ENCODE peak calls at places on chromosomes 3 and 15, in ten cellular contexts. P is H1, U is GM12878, A is transverse colon, J is upper lobe of left lung, C is ovary, M is K562, X is HepG2, E is tibial nerve, T is esophagus muscularis mucosa. Z is an unnamed sample.

GRCh38 chr15:78129098-78130011 is 1.9 kb downstream of the CIB2 start:
- DNase-seq in P (no peak), U (no peak), A (no peak), J (no peak), C (no peak), M (no peak), X (no peak), E (no peak), T (no peak), Z (no peak)

GRCh38 chr15:75554717-75555116 is 24.4 kb downstream of the PTPN9 start:
- DNase-seq in P (no peak), U (no peak), A (no peak), J (no peak), C (no peak), M (no peak), X (no peak), E (no peak), T (no peak), Z (no peak)

GRCh38 chr15:67023517-67024321 is 41.7 kb upstream of the SMAD3 start:
- DNase-seq in P (no peak), U (no peak), A (no peak), J (peak; percentile 63), C (no peak), M (no peak), X (no peak), E (no peak), T (no peak), Z (no peak)

GRCh38 chr3:122091602-122092006 is 36.4 kb downstream of the CD86 start:
- DNase-seq in P (no peak), U (peak; percentile 83), A (no peak), J (no peak), C (no peak), M (no peak), X (no peak), E (no peak), T (no peak), Z (no peak)

GRCh38 chr3:34000301-34000700 is 201.9 kb downstream of the PDCD6IP start:
- DNase-seq in P (no peak), U (no peak), A (no peak), J (no peak), C (no peak), M (no peak), X (no peak), E (no peak), T (no peak), Z (no peak)

GRCh38 chr3:51539291-51539891 is 872 bp downstream of the RAD54L2 start:
- DNase-seq in P (no peak), U (no peak), A (peak; percentile 9), J (no peak), C (no peak), M (peak; percentile 61), X (no peak), E (no peak), T (no peak), Z (no peak)

GRCh38 chr3:105790534-105790933 is 78.3 kb downstream of the CBLB start:
- DNase-seq in P (no peak), U (no peak), A (no peak), J (no peak), C (no peak), M (no peak), X (no peak), E (no peak), T (no peak), Z (no peak)

GRCh38 chr3:27488821-27489220 is 4.6 kb upstream of the SLC4A7 start:
- DNase-seq in P (no peak), U (no peak), A (no peak), J (no peak), C (no peak), M (no peak), X (no peak), E (no peak), T (no peak), Z (no peak)

GRCh38 chr3:50164056-50164455 is 8.9 kb downstream of the SEMA3F start:
- DNase-seq in P (no peak), U (no peak), A (peak; percentile 75), J (no peak), C (peak; percentile 60), M (no peak), X (no peak), E (peak; percentile 47), T (no peak), Z (peak; percentile 92)

GRCh38 chr3:133894334-133895207 is 1.1 kb downstream of the RAB6B start:
- DNase-seq in P (no peak), U (no peak), A (no peak), J (peak; percentile 84), C (peak; percentile 27), M (peak; percentile 33), X (no peak), E (no peak), T (peak; percentile 90), Z (no peak)

GRCh38 chr3:8278448-8278847 is 223.2 kb upstream of the LMCD1 start:
- DNase-seq in P (no peak), U (no peak), A (no peak), J (no peak), C (no peak), M (no peak), X (no peak), E (no peak), T (no peak), Z (no peak)

GRCh38 chr15:91329914-91330313 is 229.9 kb downstream of the SV2B start:
- DNase-seq in P (no peak), U (no peak), A (no peak), J (no peak), C (no peak), M (no peak), X (no peak), E (no peak), T (no peak), Z (no peak)

GRCh38 chr3:42438193-42438592 is 27.8 kb upstream of the LYZL4 start:
- DNase-seq in P (no peak), U (no peak), A (no peak), J (no peak), C (no peak), M (no peak), X (no peak), E (no peak), T (no peak), Z (no peak)

GRCh38 chr3:177013681-177014280 is 183.5 kb downstream of the TBL1XR1 start:
- DNase-seq in P (no peak), U (no peak), A (no peak), J (no peak), C (no peak), M (no peak), X (no peak), E (no peak), T (no peak), Z (no peak)

GRCh38 chr3:99248913-99249312 is 347.4 kb upstream of the DCBLD2 start:
- DNase-seq in P (no peak), U (no peak), A (no peak), J (no peak), C (no peak), M (no peak), X (no peak), E (no peak), T (no peak), Z (no peak)

GRCh38 chr15:90412356-90413194 is 24.5 kb downstream of the IQGAP1 start:
- DNase-seq in P (no peak), U (peak; percentile 72), A (peak; percentile 66), J (no peak), C (no peak), M (no peak), X (no peak), E (no peak), T (no peak), Z (peak; percentile 59)

GRCh38 chr3:129829640-129830039 is 63.9 kb downstream of the TMCC1 start:
- DNase-seq in P (no peak), U (no peak), A (peak; percentile 23), J (no peak), C (peak; percentile 28), M (peak; percentile 23), X (peak; percentile 83), E (no peak), T (no peak), Z (no peak)

GRCh38 chr3:190265795-190266194 is 56.5 kb downstream of the CLDN1 start:
- DNase-seq in P (no peak), U (no peak), A (peak; percentile 50), J (no peak), C (no peak), M (no peak), X (no peak), E (no peak), T (no peak), Z (no peak)

DNA sequence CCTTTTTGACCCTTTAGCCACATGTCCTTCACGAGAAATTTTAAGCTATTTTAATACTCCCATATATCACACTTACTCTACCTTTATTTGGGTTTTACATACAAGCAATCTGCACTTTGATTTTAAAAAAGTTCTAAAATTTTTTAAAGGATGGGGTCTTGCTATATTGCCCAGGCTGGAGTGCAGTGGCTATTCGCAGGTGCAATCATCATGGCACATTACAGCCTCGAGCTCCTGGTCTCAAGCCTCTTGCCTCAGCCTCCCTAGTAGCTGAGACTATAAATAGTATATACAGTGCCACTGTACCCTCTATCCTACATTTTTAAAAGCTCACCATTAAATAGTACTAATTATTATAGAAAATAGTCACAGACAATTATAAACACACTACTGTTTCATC is 29.9 kb downstream of the NIT2 start:
- DNase-seq in P (no peak), U (no peak), A (no peak), J (no peak), C (no peak), M (no peak), X (no peak), E (no peak), T (no peak), Z (no peak)
- H3K36me3 ChIP-seq in P (peaks cover 54% of the 10 kb centered on the region), U (peaks cover 2% of the 10 kb centered on the region), A (peaks cover 19% of the 10 kb centered on the region), J (peaks cover 39% of the 10 kb centered on the region), C (no peaks in the 10 kb centered on the region), M (peaks cover 64% of the 10 kb centered on the region), X (peaks cover 4% of the 10 kb centered on the region), E (no peaks in the 10 kb centered on the region), T (peaks cover 7% of the 10 kb centered on the region), Z (peaks cover 15% of the 10 kb centered on the region)

GRCh38 chr3:13650210-13651056 is 101.5 kb downstream of the FBLN2 start:
- DNase-seq in P (peak; percentile 54), U (no peak), A (peak; percentile 73), J (peak; percentile 97), C (peak; percentile 82), M (peak; percentile 96), X (peak; percentile 46), E (peak; percentile 62), T (peak; percentile 93), Z (peak; percentile 80)
- TF ChIP-seq EP300 in P (no peak), U (no peak), A (no peak), J (peak; percentile 83), C (no peak), M (peak; percentile 81), X (no peak), E (peak; percentile 18), T (no peak), Z (no peak)

GRCh38 chr15:85591622-85592021 is 203.1 kb downstream of the KLHL25 start:
- DNase-seq in P (no peak), U (no peak), A (no peak), J (no peak), C (no peak), M (no peak), X (no peak), E (no peak), T (no peak), Z (no peak)
- H3K4me1 ChIP-seq in P (no peaks in the 10 kb centered on the region), U (no peaks in the 10 kb centered on the region), A (peaks cover 34% of the 10 kb centered on the region), J (peaks cover 61% of the 10 kb centered on the region), C (no peaks in the 10 kb centered on the region), M (no peaks in the 10 kb centered on the region), X (peaks cover 52% of the 10 kb centered on the region), E (peaks cover 53% of the 10 kb centered on the region), T (peaks cover 63% of the 10 kb centered on the region), Z (peaks cover 82% of the 10 kb centered on the region)

GRCh38 chr3:130956721-130957120 is 62.8 kb downstream of the ATP2C1 start:
- DNase-seq in P (no peak), U (no peak), A (no peak), J (no peak), C (no peak), M (no peak), X (no peak), E (no peak), T (no peak), Z (no peak)
- H3K36me3 ChIP-seq in P (peaks cover 15% of the 10 kb centered on the region), U (peaks cover 3% of the 10 kb centered on the region), A (peaks cover 41% of the 10 kb centered on the region), J (peaks cover 37% of the 10 kb centered on the region), C (no peaks in the 10 kb centered on the region), M (peaks cover 62% of the 10 kb centered on the region), X (peaks cover 6% of the 10 kb centered on the region), E (no peaks in the 10 kb centered on the region), T (peaks cover 22% of the 10 kb centered on the region), Z (peaks cover 82% of the 10 kb centered on the region)